ENCODE peak calls at places on chromosome 6, in five cellular contexts. H is RPMI8226; W is mesothelial cell of epicardium; S is hypothalamus; M is effector memory CD8-positive, alpha-beta T cell. O is an unnamed sample.

GRCh38 chr6:112109267-112109666 is 21.9 kb downstream of the FAM229B start:
- DNase-seq in S (no peak), H (no peak), M (no peak), W (no peak), O (no peak)

GRCh38 chr6:149855040-149855654 is 9.0 kb downstream of the LRP11 start:
- DNase-seq in S (no peak), W (no peak), H (no peak), M (no peak), O (no peak)

GRCh38 chr6:5425797-5426196 is 164.5 kb downstream of the FARS2 start:
- DNase-seq in H (no peak), W (no peak), S (no peak), M (no peak), O (no peak)

GRCh38 chr6:43070028-43070632 is 6.0 kb upstream of the PTK7 start:
- DNase-seq in S (no peak), M (no peak), H (peak), W (peak), O (no peak)

GRCh38 chr6:1094306-1094705 is 217.6 kb upstream of the FOXQ1 start:
- DNase-seq in S (no peak), M (no peak), H (no peak), W (no peak), O (no peak)

GRCh38 chr6:113982055-113982550 is 11.2 kb upstream of the HDAC2 start:
- DNase-seq in H (no peak), W (no peak), M (no peak), S (no peak), O (no peak)

GRCh38 chr6:125287718-125288117 is 14.0 kb downstream of the HDDC2 start:
- DNase-seq in S (no peak), H (no peak), W (no peak), M (no peak), O (no peak)

GRCh38 chr6:68527691-68528090 is 107.4 kb upstream of the ADGRB3 start:
- DNase-seq in W (no peak), H (no peak), S (no peak), M (no peak), O (no peak)

GRCh38 chr6:188821-189655 is 103.2 kb upstream of the DUSP22 start:
- DNase-seq in W (peak), S (peak), H (peak), M (peak), O (peak)

GRCh38 chr6:158795516-158795915 is 23.7 kb downstream of the EZR start:
- DNase-seq in W (no peak), M (no peak), S (no peak), H (no peak), O (no peak)

GRCh38 chr6:45619994-45620471 is 242.3 kb upstream of the SUPT3H start:
- DNase-seq in W (no peak), M (no peak), H (peak), S (no peak), O (no peak)

GRCh38 chr6:26416288-26416687 is 14.2 kb downstream of the BTN3A1 start:
- DNase-seq in S (no peak), W (no peak), M (no peak), H (no peak), O (no peak)

GRCh38 chr6:20492099-20492498 is 42.2 kb upstream of the CDKAL1 start:
- DNase-seq in S (no peak), W (no peak), M (no peak), H (no peak), O (no peak)

GRCh38 chr6:118645395-118645794 is 6.0 kb downstream of the CEP85L start:
- DNase-seq in W (no peak), H (no peak), S (no peak), M (no peak), O (no peak)

GRCh38 chr6:31795616-31796298 is at the start of gene VARS1:
- DNase-seq in S (no peak), H (peak), M (peak), W (peak), O (peak)

GRCh38 chr6:1667012-1667804 is 57.5 kb downstream of the FOXC1 start:
- DNase-seq in H (no peak), S (no peak), W (no peak), M (no peak), O (no peak)

GRCh38 chr6:12592634-12593033 is 123.9 kb upstream of the PHACTR1 start:
- DNase-seq in S (no peak), M (no peak), H (no peak), W (no peak), O (no peak)

GRCh38 chr6:17389274-17389847 is 4.0 kb upstream of the CAP2 start:
- DNase-seq in M (no peak), S (no peak), W (no peak), H (no peak), O (no peak)

GRCh38 chr6:139732451-139732850 is 358.0 kb upstream of the CITED2 start:
- DNase-seq in W (no peak), S (no peak), H (no peak), M (no peak), O (no peak)

GRCh38 chr6:30570263-30570662 is 979 bp upstream of the ABCF1 start:
- DNase-seq in W (no peak), H (no peak), M (no peak), S (no peak), O (no peak)

GRCh38 chr6:131755597-131755996 is 44.8 kb upstream of the CTAGE9 start:
- DNase-seq in S (no peak), W (no peak), M (no peak), H (no peak), O (no peak)

GRCh38 chr6:11785449-11785951 is 6.9 kb upstream of the ADTRP start:
- DNase-seq in S (no peak), H (no peak), W (no peak), M (no peak), O (no peak)

GRCh38 chr6:141443032-141443431 is 689.7 kb upstream of the GJE1 start:
- DNase-seq in H (no peak), W (no peak), S (no peak), M (no peak), O (no peak)

GRCh38 chr6:69780585-69781178 is 16.1 kb downstream of the LMBRD1 start:
- DNase-seq in S (no peak), H (no peak), M (no peak), W (no peak), O (no peak)

GRCh38 chr6:127900935-127901334 is at the start of gene THEMIS:
- DNase-seq in W (no peak), S (no peak), H (peak), M (peak), O (no peak)

GRCh38 chr6:165922309-165922794 is 245.3 kb downstream of the TBXT start:
- DNase-seq in H (no peak), W (no peak), M (no peak), S (no peak), O (no peak)

GRCh38 chr6:166989427-166990034 is 9.7 kb upstream of the CEP43 start:
- DNase-seq in W (no peak), S (no peak), M (peak), H (peak), O (peak)

GRCh38 chr6:35311390-35312075 is 13.9 kb downstream of the DEF6 start:
- DNase-seq in H (no peak), S (no peak), W (no peak), M (peak), O (peak)

O was measured in KG1.